ENCODE peak calls at places on chromosomes 1 and 21, in ten cellular contexts. B is tibial artery; C is keratinocyte; W is CD4-positive, alpha-beta T cell; M is stomach; J is GM06990; X is kidney; O is B cell; S is colonic mucosa; A is tibial nerve. T is an unnamed sample.

GRCh38 chr21:27586986-27587385 is 620.1 kb upstream of the ADAMTS5 start:
- DNase-seq in A (no peak), X (no peak), J (no peak), O (no peak), C (no peak), M (no peak), S (no peak), B (no peak), W (no peak), T (no peak)

GRCh38 chr1:222754386-222755139 is 17.6 kb downstream of the FAM177B start:
- DNase-seq in M (no peak), W (no peak), S (no peak), J (no peak), B (peak; percentile 66), C (peak; percentile 45), X (peak; percentile 76), O (no peak), A (peak; percentile 42), T (no peak)

GRCh38 chr1:116826818-116827606 is 72.8 kb downstream of the CD2 start:
- DNase-seq in S (peak; percentile 52), W (peak; percentile 33), B (no peak), X (no peak), O (no peak), A (no peak), C (no peak), M (no peak), J (peak; percentile 80), T (no peak)

GRCh38 chr1:161989801-161990200 is 33.9 kb downstream of the OLFML2B start:
- DNase-seq in O (no peak), A (no peak), X (no peak), W (no peak), J (no peak), S (no peak), M (no peak), B (no peak), C (no peak), T (no peak)

GRCh38 chr1:21511579-21512522 is 2.6 kb downstream of the ALPL start:
- DNase-seq in B (peak; percentile 77), J (no peak), M (peak; percentile 44), O (no peak), C (no peak), W (no peak), X (peak; percentile 87), A (no peak), S (no peak), T (no peak)

GRCh38 chr1:42260376-42261078 is 74.5 kb downstream of the FOXJ3 start:
- DNase-seq in A (no peak), S (no peak), B (no peak), J (no peak), O (no peak), X (no peak), M (no peak), W (no peak), C (no peak), T (no peak)

GRCh38 chr1:154405762-154406571 is 824 bp downstream of the IL6R start:
- DNase-seq in W (peak; percentile 55), S (peak; percentile 75), M (peak; percentile 77), B (peak; percentile 91), J (peak; percentile 72), A (peak; percentile 71), X (peak; percentile 93), O (peak; percentile 59), C (no peak), T (peak; percentile 30)

GRCh38 chr21:29649370-29649963 is 290.3 kb downstream of the GRIK1 start:
- DNase-seq in A (no peak), C (no peak), J (no peak), S (no peak), W (no peak), B (no peak), M (no peak), O (no peak), X (no peak), T (no peak)

GRCh38 chr1:175204285-175204684 is 11.7 kb upstream of the KIAA0040 start:
- DNase-seq in O (peak; percentile 10), B (no peak), A (no peak), M (no peak), C (no peak), S (no peak), X (peak; percentile 52), J (peak; percentile 60), W (no peak), T (no peak)

GRCh38 chr1:211829343-211830054 is 1.1 kb downstream of the LPGAT1 start:
- DNase-seq in S (peak; percentile 43), W (no peak), J (peak; percentile 14), O (no peak), M (no peak), X (no peak), B (peak; percentile 30), C (no peak), A (no peak), T (no peak)

GRCh38 chr1:118987431-118988185 is 535 bp downstream of the TBX15 start:
- DNase-seq in S (no peak), C (no peak), A (no peak), B (peak; percentile 46), X (no peak), M (no peak), J (no peak), O (no peak), W (no peak), T (no peak)

GRCh38 chr1:185933580-185933979 is 199.4 kb downstream of the HMCN1 start:
- DNase-seq in C (no peak), M (no peak), W (no peak), B (no peak), S (no peak), A (no peak), O (no peak), X (no peak), J (no peak), T (no peak)

GRCh38 chr1:147726161-147726560 is 34.2 kb downstream of the GJA5 start:
- DNase-seq in S (no peak), J (no peak), B (no peak), X (no peak), A (no peak), C (no peak), M (no peak), O (no peak), W (no peak), T (no peak)

GRCh38 chr1:27517305-27517704 is 27.3 kb upstream of the WASF2 start:
- DNase-seq in X (no peak), O (no peak), S (peak; percentile 72), W (no peak), B (no peak), A (no peak), J (no peak), M (no peak), C (no peak), T (no peak)

GRCh38 chr1:27515626-27516025 is 25.7 kb upstream of the WASF2 start:
- DNase-seq in M (no peak), O (no peak), S (no peak), B (no peak), C (no peak), X (no peak), A (no peak), W (no peak), J (no peak), T (no peak)

GRCh38 chr1:27518808-27519207 is 28.8 kb upstream of the WASF2 start:
- DNase-seq in S (no peak), A (no peak), O (no peak), B (no peak), M (no peak), X (no peak), W (no peak), J (no peak), C (no peak), T (no peak)

GRCh38 chr1:27519341-27520258 is 29.6 kb upstream of the WASF2 start:
- DNase-seq in B (no peak), W (no peak), O (no peak), X (peak; percentile 89), C (no peak), A (no peak), M (no peak), S (no peak), J (no peak), T (no peak)

GRCh38 chr1:27517907-27518718 is 28.1 kb upstream of the WASF2 start:
- DNase-seq in S (peak; percentile 93), C (no peak), M (peak; percentile 76), X (no peak), J (no peak), A (no peak), O (no peak), B (no peak), W (no peak), T (no peak)
- TF ChIP-seq CTCF in S (no peak), C (no peak), M (no peak), X (no peak), J (no peak), A (no peak), O (no peak), B (no peak), W (no peak), T (no peak)

GRCh38 chr1:117842408-117843170 is 86.8 kb downstream of the GDAP2 start:
- DNase-seq in X (no peak), W (no peak), O (no peak), C (peak; percentile 52), M (no peak), J (no peak), S (no peak), B (no peak), A (no peak), T (no peak)
- TF ChIP-seq CTCF in X (no peak), W (no peak), O (no peak), C (peak; percentile 34), M (no peak), J (peak; percentile 12), S (no peak), B (no peak), A (no peak), T (no peak)

DNA sequence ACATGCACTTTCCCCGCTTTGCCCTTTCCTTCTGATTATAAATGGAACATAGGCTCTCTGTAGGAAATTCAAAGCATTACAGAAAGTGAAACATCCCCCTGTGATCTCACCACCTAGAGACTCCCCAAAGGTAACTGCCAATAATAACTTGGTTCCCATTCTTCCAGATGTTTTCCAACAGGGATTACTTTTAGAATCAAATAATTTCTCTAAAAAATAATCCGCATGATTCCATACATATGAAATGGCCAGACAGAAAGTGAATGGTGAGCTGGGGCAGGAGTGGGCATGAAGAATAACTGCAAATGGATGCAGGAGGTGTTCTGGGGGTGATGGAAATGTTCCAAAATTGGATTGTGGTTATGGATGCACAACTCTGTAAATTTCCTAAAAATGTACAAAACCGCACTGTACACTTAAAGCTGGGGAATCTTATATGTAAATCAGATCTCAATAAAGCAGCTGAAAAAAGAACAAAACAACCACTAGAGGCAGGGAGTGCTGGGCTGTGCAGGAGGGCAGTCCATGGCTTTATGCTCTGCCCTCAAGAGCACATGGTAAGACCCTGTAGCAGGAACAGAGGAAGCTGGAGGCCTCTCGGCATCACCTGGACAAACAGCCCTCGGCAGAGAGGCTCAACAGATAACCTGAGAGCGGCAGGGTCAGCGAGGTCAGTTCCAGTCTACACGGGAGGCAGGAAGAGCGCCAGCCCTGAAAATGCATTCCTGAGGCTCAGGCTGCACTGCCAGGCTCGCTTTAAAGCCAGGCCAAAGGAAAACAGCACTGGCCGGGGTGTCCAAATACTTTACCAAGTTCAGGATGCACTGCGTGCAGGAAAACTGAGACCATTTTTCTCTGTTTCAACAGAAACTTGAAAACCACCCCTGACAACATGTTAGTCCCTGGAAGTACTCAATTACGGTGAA is 39.7 kb downstream of the CAPZB start:
- DNase-seq in M (peak; percentile 68), C (no peak), X (no peak), O (no peak), S (no peak), J (no peak), B (no peak), A (no peak), W (no peak), T (no peak)
- TF ChIP-seq CTCF in M (no peak), C (peak; percentile 46), X (peak; percentile 9), O (peak; percentile 39), S (no peak), J (peak; percentile 33), B (peak; percentile 8), A (no peak), W (peak; percentile 27), T (no peak)

GRCh38 chr1:217348960-217349664 is 281.8 kb downstream of the GPATCH2 start:
- DNase-seq in S (no peak), W (no peak), B (no peak), C (no peak), A (no peak), J (no peak), O (no peak), M (no peak), X (no peak), T (no peak)
- TF ChIP-seq CTCF in S (no peak), W (no peak), B (no peak), C (no peak), A (no peak), J (no peak), O (no peak), M (no peak), X (no peak), T (no peak)